ENCODE peak calls at places on chromosomes 7 and 10, in four cellular contexts. J is H1, E is GM23338, Z is spleen. A is an unnamed sample.

GRCh38 chr10:124671486-124672075 is 72.6 kb downstream of the FAM53B start:
- DNase-seq in E (peak; percentile 57), Z (peak; percentile 65), J (no peak), A (no peak)

GRCh38 chr10:123858039-123858740 is 33.4 kb downstream of the CPXM2 start:
- DNase-seq in E (no peak), Z (no peak), J (no peak), A (no peak)

GRCh38 chr7:159280008-159280407 is 135.3 kb upstream of the VIPR2 start:
- DNase-seq in E (no peak), J (no peak), Z (no peak), A (no peak)

GRCh38 chr7:132456418-132456817 is 119.9 kb downstream of the PLXNA4 start:
- DNase-seq in Z (no peak), J (no peak), E (no peak), A (no peak)

GRCh38 chr10:101848408-101848807 is 4.8 kb upstream of the KCNIP2 start:
- DNase-seq in Z (no peak), J (no peak), E (no peak), A (no peak)

GRCh38 chr10:23367896-23368685 is 23.5 kb upstream of the C10orf67 start:
- DNase-seq in J (no peak), Z (no peak), E (no peak), A (no peak)

GRCh38 chr7:26199301-26200112 is 1.0 kb downstream of the HNRNPA2B1 start:
- DNase-seq in E (peak; percentile 59), J (no peak), Z (peak; percentile 92), A (peak; percentile 70)

GRCh38 chr7:47403341-47403866 is 178.5 kb downstream of the TNS3 start:
- DNase-seq in E (no peak), J (no peak), Z (no peak), A (peak; percentile 17)

GRCh38 chr10:97188234-97188847 is 2.6 kb upstream of the SLIT1 start:
- DNase-seq in J (no peak), E (no peak), Z (peak; percentile 57), A (no peak)

GRCh38 chr7:93142127-93142526 is 6.1 kb downstream of the SAMD9L start:
- DNase-seq in E (no peak), Z (no peak), J (no peak), A (no peak)

GRCh38 chr7:114819629-114820362 is 102.1 kb upstream of the MDFIC start:
- DNase-seq in Z (no peak), J (no peak), E (no peak), A (no peak)

GRCh38 chr7:139853576-139854511 is 24.8 kb downstream of the TBXAS1 start:
- DNase-seq in Z (no peak), J (no peak), E (no peak), A (peak; percentile 39)

GRCh38 chr10:73991846-73992245 is 6.1 kb upstream of the VCL start:
- DNase-seq in E (no peak), J (no peak), Z (peak; percentile 90), A (peak; percentile 33)

GRCh38 chr7:41994046-41994745 is 242.8 kb downstream of the GLI3 start:
- DNase-seq in J (no peak), E (no peak), Z (no peak), A (no peak)

GRCh38 chr10:79391231-79392019 is 44.2 kb downstream of the PPIF start:
- DNase-seq in E (no peak), Z (peak; percentile 64), J (no peak), A (peak; percentile 24)
- TF ChIP-seq POLR2AphosphoS5 in E (no peak), Z (no peak), J (no peak), A (no peak)

DNA sequence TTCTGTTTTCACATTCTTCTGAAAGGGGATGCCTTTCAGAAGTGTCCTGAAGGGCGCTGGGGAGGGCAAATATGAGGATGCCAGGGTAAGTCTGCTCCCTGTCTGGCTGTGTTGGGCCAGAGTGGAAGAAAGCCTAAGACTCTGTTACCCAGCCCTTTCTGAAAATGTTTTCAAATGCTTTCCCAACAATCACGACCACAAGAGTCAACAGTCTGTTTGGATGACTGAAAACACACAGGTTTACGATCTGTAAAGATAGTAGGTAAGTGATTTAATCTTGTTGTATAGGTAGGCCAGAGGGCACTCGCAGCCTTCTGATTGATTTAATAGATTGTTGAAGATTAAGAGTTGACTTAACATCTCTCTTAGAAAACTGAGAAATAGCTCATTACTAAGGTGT is 13.2 kb downstream of the SGPL1 start:
- DNase-seq in J (no peak), E (no peak), Z (no peak), A (no peak)
- TF ChIP-seq POLR2AphosphoS5 in J (no peak), E (no peak), Z (no peak), A (no peak)

DNA sequence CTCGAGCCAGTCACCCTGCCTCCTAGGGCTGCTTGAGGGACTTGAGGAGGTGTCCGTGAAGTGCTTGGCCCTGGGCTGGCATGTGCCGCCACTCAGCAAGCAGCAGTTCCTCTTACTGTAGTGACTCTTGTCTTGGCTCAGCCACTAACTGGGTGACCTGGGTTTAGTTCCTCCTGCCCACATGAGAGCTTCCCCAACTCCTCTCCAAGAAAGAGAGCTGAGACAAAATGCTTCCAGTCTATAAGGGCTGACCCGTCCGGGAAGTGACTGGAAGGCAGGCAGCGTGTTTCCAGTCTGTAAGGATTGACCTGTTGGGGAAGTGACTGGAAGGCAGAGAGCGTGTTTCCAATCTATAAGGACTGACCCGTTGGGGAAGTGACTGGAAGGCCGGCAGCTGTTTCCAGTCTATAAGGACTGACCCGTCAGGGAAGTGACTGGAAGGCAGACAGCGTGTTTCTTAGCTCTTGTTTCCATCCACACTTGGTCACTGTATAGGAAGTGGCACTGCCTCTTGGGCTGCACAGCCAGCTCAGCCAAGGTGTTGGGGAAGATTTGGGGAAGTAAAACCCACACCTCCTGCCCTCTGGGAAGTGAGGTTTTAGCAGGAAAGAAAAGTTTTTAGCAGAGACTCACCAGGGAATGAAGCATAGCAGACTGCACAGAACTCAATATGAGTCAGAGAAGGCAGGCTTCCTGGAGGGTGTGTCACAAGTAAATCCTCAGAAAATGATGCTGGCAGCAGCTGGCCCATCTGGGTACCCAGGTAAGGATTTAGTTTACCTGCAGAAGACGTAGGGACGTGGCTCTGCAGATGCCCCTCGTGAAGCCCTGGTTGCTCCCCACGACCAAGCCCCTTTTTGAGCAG is 53.2 kb upstream of the PPIF start:
- DNase-seq in J (no peak), Z (peak; percentile 89), E (no peak), A (no peak)
- TF ChIP-seq POLR2AphosphoS5 in J (no peak), Z (peak; percentile 51), E (no peak), A (no peak)

GRCh38 chr10:110827872-110828271 is 43.9 kb upstream of the PDCD4 start:
- DNase-seq in Z (no peak), J (no peak), E (no peak), A (no peak)
- TF ChIP-seq POLR2AphosphoS5 in Z (no peak), J (no peak), E (no peak), A (peak; percentile 24)

DNA sequence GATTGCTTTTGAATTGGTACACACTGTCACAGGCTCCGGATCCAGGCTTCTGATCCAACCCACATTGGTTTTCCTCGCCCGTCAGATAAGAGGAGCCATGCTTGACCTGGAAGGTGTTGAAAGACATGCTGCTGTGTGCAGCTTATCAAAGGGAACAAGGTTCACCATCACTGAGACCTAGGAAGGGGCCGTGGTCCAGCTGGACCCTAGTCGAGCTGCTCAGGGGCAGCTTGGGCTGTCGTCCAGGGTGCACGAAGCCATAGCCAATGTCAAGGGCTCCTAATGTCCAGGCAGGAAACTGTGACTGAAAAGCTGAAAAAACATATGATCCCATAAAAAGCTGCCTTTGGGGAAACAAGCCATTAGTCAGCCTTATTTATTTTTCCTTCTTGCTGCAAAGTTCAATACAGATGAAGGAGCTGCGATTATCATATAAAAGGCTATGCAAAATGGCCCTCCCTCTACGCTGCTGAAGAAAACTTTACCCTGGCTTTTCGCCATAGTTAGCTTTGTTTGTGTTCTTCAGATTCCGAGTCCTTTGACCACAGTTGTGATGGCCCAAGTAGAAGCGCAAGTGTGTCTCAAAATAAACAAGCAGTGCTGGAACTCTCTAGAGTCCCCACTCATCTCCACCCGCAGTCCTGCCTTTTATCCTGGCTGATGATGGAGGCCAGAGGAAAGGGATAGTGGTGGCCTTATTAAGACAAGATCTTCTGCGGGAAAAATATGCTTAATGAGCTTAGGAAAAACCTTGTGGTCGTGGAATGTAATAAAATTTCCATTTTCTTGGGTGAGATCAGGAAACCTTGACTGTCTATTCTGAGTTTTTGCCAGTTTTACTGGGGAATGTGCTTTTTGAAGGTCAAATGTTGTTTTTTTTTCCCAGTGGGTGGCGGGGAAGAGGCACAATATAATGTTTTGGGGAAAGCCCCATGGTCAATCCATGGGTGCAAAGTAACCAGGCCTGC is 118.1 kb downstream of the CREB5 start:
- DNase-seq in J (no peak), Z (no peak), E (peak; percentile 43), A (peak; percentile 37)
- TF ChIP-seq POLR2AphosphoS5 in J (no peak), Z (no peak), E (no peak), A (no peak)

GRCh38 chr10:14598809-14599764 is 175.6 kb downstream of the FAM107B start:
- DNase-seq in J (no peak), Z (no peak), E (no peak), A (peak; percentile 48)
- TF ChIP-seq POLR2AphosphoS5 in J (no peak), Z (no peak), E (no peak), A (no peak)

GRCh38 chr10:29326886-29327789 is 38.3 kb downstream of the LYZL1 start:
- DNase-seq in E (no peak), J (no peak), Z (no peak), A (no peak)
- TF ChIP-seq POLR2AphosphoS5 in E (no peak), J (no peak), Z (no peak), A (no peak)

DNA sequence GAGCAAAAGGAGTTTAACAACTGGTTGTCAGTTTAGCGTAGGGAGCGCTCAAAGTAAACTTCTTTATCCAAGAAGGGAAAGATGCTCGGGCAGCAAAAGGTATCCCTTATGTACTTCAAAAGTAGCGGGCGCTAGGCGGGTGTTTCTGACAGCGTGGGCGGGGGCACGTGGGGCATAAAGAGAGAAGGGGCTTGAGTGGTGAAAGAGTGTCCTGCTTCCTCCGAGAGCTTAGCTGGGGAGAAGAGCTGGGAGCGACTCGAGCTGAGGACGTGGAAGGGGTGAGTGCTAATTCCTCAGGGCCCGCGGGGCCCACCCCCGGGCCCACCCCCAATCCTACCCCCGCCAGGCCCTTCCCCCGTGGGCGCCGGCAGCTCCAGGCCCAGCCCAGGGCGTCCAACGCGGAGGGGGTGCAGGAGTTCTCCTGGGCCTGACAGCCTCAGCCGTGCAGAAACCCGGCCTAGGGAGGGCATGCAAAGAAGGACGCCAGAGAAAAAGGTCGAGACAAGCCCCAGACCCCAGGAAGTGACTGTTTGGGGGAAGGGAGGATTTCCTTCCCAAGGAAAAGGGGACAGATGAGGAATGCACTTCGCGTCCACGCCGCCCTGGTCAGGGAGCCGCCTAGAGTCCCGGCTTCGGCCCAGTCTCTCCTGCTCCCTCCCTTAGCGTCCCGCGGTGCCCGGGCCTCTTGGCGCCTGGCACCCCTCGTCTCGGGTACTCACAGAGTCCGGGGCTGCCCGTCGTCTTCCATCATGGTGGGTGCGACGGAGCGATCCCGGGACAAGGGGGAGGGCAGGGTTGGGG is 849 bp downstream of the TIAL1 start:
- DNase-seq in Z (peak; percentile 90), E (peak; percentile 43), J (no peak), A (peak; percentile 34)
- TF ChIP-seq POLR2AphosphoS5 in Z (no peak), E (no peak), J (no peak), A (no peak)

DNA sequence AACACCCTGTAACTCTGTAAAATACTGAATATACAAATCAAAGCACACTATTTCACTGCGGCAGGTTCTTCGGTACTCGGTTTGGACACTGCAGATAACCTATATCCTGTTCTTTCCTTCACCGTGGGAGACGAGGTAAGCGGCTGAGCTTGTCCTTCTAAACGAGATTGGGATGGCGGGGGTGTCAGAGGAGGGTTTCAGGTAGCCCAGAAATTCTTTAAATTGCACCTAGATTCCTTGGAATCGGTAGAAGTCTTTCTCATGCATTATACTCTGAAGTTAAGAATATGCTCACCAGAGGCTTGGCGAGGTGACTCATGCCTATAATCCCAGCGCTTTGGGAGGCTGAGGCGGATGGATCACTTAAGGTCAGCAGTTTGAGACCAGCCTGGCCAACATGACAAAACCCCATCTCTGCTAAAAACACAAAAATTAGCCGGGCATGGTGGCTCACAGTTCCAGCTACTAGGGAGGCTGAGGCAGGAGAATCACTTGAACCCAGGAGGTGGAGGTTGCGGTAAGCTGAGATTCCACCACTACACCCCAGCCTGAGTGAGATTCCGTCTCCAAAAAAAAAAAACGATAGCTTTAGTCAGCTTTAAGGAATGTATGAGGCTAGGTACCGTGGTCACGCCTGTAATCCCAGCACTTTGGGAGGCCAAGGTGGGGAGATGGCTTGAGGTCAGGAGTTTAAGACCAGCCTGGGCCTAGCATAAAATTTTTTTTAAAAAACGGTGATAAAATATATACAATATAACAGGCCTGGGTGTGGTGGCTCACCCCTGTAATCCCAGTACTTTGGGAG is 10.1 kb upstream of the LAT2 start:
- DNase-seq in J (no peak), Z (no peak), E (peak; percentile 75), A (no peak)
- TF ChIP-seq POLR2AphosphoS5 in J (no peak), Z (no peak), E (no peak), A (no peak)

A was measured in stomach.